ENCODE peak calls at places on chromosomes 12 and 14, in seven cellular contexts. B is Daoy; E is activated T-cell treated with anti-CD3 and anti-CD28 coated beads for 48 hours; Y is T-helper 9 cell; T is activated CD4-positive, alpha-beta T cell treated with anti-CD3 and anti-CD28 coated beads for 1 hour; P is heart left ventricle; W is HCEC 1CT. I is an unnamed sample.

GRCh38 chr14:36356862-36357261 is 36.4 kb upstream of the MBIP start:
- DNase-seq in B (no peak), E (no peak), Y (no peak), T (no peak), P (no peak), W (no peak), I (no peak)

GRCh38 chr12:103495158-103495782 is 498 bp downstream of the C12orf42 start:
- DNase-seq in B (peak; percentile 48), E (peak; percentile 43), Y (peak; percentile 30), T (peak; percentile 38), P (no peak), W (no peak), I (no peak)

GRCh38 chr12:109900752-109901580 is 892 bp downstream of the TCHP start:
- DNase-seq in B (peak; percentile 21), E (no peak), Y (no peak), T (no peak), P (no peak), W (no peak), I (no peak)

GRCh38 chr12:96205909-96206308 is 11.7 kb downstream of the ELK3 start:
- DNase-seq in B (no peak), E (no peak), Y (no peak), T (no peak), P (no peak), W (no peak), I (no peak)

GRCh38 chr12:102960766-102961487 is 3.5 kb downstream of the ASCL1 start:
- DNase-seq in B (no peak), E (no peak), Y (no peak), T (no peak), P (no peak), W (no peak), I (no peak)

GRCh38 chr12:4141344-4142270 is 132.0 kb upstream of the CCND2 start:
- DNase-seq in B (no peak), E (no peak), Y (no peak), T (no peak), P (no peak), W (no peak), I (no peak)

GRCh38 chr12:48219635-48220034 is 16.5 kb upstream of the OR10AD1 start:
- DNase-seq in B (no peak), E (no peak), Y (no peak), T (no peak), P (no peak), W (no peak), I (no peak)

GRCh38 chr14:52413729-52414453 is 99.8 kb downstream of the PTGER2 start:
- DNase-seq in B (no peak), E (no peak), Y (no peak), T (no peak), P (no peak), W (peak; percentile 70), I (no peak)

GRCh38 chr14:29805415-29806123 is 122.1 kb downstream of the PRKD1 start:
- DNase-seq in B (peak; percentile 81), E (no peak), Y (no peak), T (no peak), P (peak; percentile 76), W (peak; percentile 88), I (peak; percentile 33)

GRCh38 chr12:29944269-29945000 is 160.7 kb upstream of the TMTC1 start:
- DNase-seq in B (no peak), E (no peak), Y (no peak), T (no peak), P (no peak), W (peak; percentile 17), I (no peak)

GRCh38 chr12:109082751-109083150 is 10.5 kb downstream of the ALKBH2 start:
- DNase-seq in B (no peak), E (no peak), Y (no peak), T (no peak), P (no peak), W (no peak), I (no peak)

GRCh38 chr12:39372929-39373328 is 70.0 kb downstream of the KIF21A start:
- DNase-seq in B (peak; percentile 32), E (no peak), Y (no peak), T (no peak), P (no peak), W (peak; percentile 7), I (no peak)

GRCh38 chr14:36658091-36659009 is 3.3 kb upstream of the PAX9 start:
- DNase-seq in B (no peak), E (no peak), Y (no peak), T (no peak), P (no peak), W (no peak), I (no peak)

GRCh38 chr14:101506921-101507300 is 54.4 kb upstream of the DIO3 start:
- DNase-seq in B (no peak), E (no peak), Y (no peak), T (no peak), P (no peak), W (no peak), I (no peak)

GRCh38 chr12:115375188-115375991 is 691.4 kb upstream of the TBX3 start:
- DNase-seq in B (peak; percentile 81), E (no peak), Y (no peak), T (no peak), P (no peak), W (peak; percentile 42), I (no peak)

GRCh38 chr14:90531497-90531896 is 134.7 kb downstream of the CALM1 start:
- DNase-seq in B (no peak), E (no peak), Y (no peak), T (no peak), P (no peak), W (no peak), I (no peak)

GRCh38 chr12:66755727-66756395 is 77.0 kb upstream of the GRIP1 start:
- DNase-seq in B (no peak), E (no peak), Y (no peak), T (no peak), P (no peak), W (no peak), I (no peak)

GRCh38 chr12:126369487-126370463 is 1304.5 kb downstream of the AACS start:
- DNase-seq in B (peak; percentile 31), E (no peak), Y (no peak), T (no peak), P (no peak), W (no peak), I (no peak)

GRCh38 chr14:33477752-33478151 is 473.1 kb downstream of the EGLN3 start:
- DNase-seq in B (no peak), E (no peak), Y (no peak), T (no peak), P (no peak), W (no peak), I (no peak)

GRCh38 chr12:3364226-3364625 is 126.8 kb upstream of the PRMT8 start:
- DNase-seq in B (no peak), E (no peak), Y (no peak), T (no peak), P (no peak), W (no peak), I (no peak)

GRCh38 chr12:76778358-76778757 is 14.4 kb downstream of the ZDHHC17 start:
- DNase-seq in B (no peak), E (no peak), Y (no peak), T (no peak), P (no peak), W (no peak), I (no peak)

GRCh38 chr14:49955013-49955412 is 62.1 kb downstream of the ARF6 start:
- DNase-seq in B (no peak), E (no peak), Y (no peak), T (no peak), P (no peak), W (no peak), I (no peak)

GRCh38 chr14:23667134-23667533 is 31.0 kb downstream of the DHRS2 start:
- DNase-seq in B (no peak), E (no peak), Y (no peak), T (no peak), P (no peak), W (no peak), I (no peak)

GRCh38 chr14:96246535-96246839 is 9.5 kb upstream of the BDKRB1 start:
- DNase-seq in B (peak; percentile 93), E (no peak), Y (no peak), T (no peak), P (no peak), W (peak; percentile 99), I (no peak)

I was measured in heart right ventricle.